ENCODE peak calls at places on chromosomes 5 and 9, in four cellular contexts. N is PC-3, L is CD14-positive monocyte, S is AG09309. Q is an unnamed sample.

GRCh38 chr5:102539598-102539997 is 40.8 kb upstream of the SLCO6A1 start:
- DNase-seq in S (no peak), L (no peak), N (peak), Q (no peak)

GRCh38 chr9:3794005-3794404 is 268.2 kb upstream of the RFX3 start:
- DNase-seq in N (peak), S (no peak), L (no peak), Q (no peak)

GRCh38 chr9:131960805-131961495 is 118.7 kb downstream of the MED27 start:
- DNase-seq in N (no peak), L (no peak), S (no peak), Q (no peak)

GRCh38 chr9:89243296-89244061 is 64.9 kb upstream of the SHC3 start:
- DNase-seq in N (no peak), S (no peak), L (no peak), Q (no peak)

GRCh38 chr9:13857521-13857920 is 456.4 kb downstream of the NFIB start:
- DNase-seq in N (peak), S (no peak), L (no peak), Q (no peak)

GRCh38 chr5:93349613-93350012 is 231.4 kb downstream of the NR2F1-AS1 start:
- DNase-seq in L (no peak), N (peak), S (peak), Q (no peak)

GRCh38 chr9:94984891-94985476 is 258.5 kb downstream of the AOPEP start:
- DNase-seq in S (no peak), N (no peak), L (no peak), Q (no peak)

GRCh38 chr5:9546973-9547947 is 1.4 kb upstream of the SEMA5A start:
- DNase-seq in S (peak), N (no peak), L (no peak), Q (no peak)

GRCh38 chr5:1447772-1448361 is 2.6 kb upstream of the SLC6A3 start:
- DNase-seq in L (no peak), S (no peak), N (no peak), Q (no peak)

GRCh38 chr9:126028746-126029145 is 281.6 kb downstream of the PBX3 start:
- DNase-seq in N (no peak), L (no peak), S (no peak), Q (peak)
- TF ChIP-seq CTCF in N (no peak), L (no peak), S (no peak), Q (no peak)

GRCh38 chr5:158722940-158723339 is 376.8 kb downstream of the EBF1 start:
- DNase-seq in L (no peak), S (no peak), N (no peak), Q (no peak)

GRCh38 chr5:158715592-158715991 is 384.1 kb downstream of the EBF1 start:
- DNase-seq in L (no peak), S (no peak), N (no peak), Q (no peak)

GRCh38 chr5:158720316-158720715 is 379.4 kb downstream of the EBF1 start:
- DNase-seq in S (no peak), N (no peak), L (no peak), Q (no peak)

GRCh38 chr5:158716668-158717067 is 383.0 kb downstream of the EBF1 start:
- DNase-seq in N (peak), L (no peak), S (no peak), Q (no peak)

DNA sequence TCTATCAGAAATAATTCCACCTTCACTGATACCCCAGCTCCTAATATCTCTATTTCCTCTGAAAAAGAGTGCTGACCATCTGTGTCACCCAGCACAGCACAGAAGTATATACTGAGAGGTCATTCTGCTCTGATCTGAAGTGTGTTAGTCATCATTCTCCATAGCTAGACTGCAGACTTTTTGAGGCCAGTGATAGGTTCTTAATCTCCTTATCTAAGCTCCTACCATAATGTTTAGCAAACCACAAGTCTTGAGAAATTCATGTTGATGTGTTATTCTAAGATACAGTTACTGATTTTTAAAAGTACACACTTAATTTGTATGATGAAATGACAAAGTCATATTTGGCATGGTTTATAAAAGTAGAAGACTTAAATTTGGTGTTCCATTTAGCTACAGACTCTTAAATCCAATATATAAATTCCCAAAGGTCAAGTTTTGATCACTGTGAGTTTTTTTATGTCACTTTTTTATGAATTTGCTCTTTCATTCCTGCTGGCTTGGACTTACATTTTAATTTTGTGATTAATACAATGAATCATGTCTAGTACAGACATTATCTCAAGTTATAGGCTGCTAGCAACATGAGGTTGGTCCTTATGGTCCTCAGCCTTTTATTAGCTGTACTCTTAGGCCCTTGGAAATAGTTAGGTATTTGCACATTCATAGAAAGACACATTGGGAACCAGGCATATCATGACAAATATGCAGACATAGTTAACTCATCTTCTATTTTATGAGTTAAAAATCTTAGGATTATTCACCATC is 380.8 kb downstream of the EBF1 start:
- DNase-seq in S (peak), L (no peak), N (no peak), Q (no peak)
- TF ChIP-seq CTCF in S (no peak), L (no peak), N (no peak), Q (no peak)

GRCh38 chr5:173988554-173989431 is at the start of gene C5orf47:
- DNase-seq in S (no peak), L (no peak), N (no peak), Q (no peak)

GRCh38 chr5:173981362-173981761 is 7.6 kb upstream of the C5orf47 start:
- DNase-seq in S (no peak), N (peak), L (no peak), Q (no peak)

GRCh38 chr5:173989432-173990082 is 587 bp downstream of the C5orf47 start:
- DNase-seq in L (no peak), S (no peak), N (no peak), Q (no peak)

GRCh38 chr5:173984218-173984617 is 4.8 kb upstream of the C5orf47 start:
- DNase-seq in N (peak), S (no peak), L (no peak), Q (no peak)
- TF ChIP-seq CTCF in N (peak), S (peak), L (no peak), Q (peak)

GRCh38 chr9:129624947-129625346 is 1.0 kb upstream of the NTMT1 start:
- DNase-seq in S (no peak), N (no peak), L (no peak), Q (no peak)
- TF ChIP-seq CTCF in S (no peak), N (no peak), L (no peak), Q (no peak)

Q was measured in chondrocyte.